ENCODE peak calls at places on chromosomes 13 and 19, in ten cellular contexts. O, Q, W, F, Z, I, D, S, L and G are unnamed samples.

GRCh38 chr13:25375727-25376358 is 4.1 kb downstream of the ATP8A2 start:
- DNase-seq in O (peak), Q (peak), W (no peak), F (peak), Z (peak), I (no peak), D (peak), S (peak), L (no peak), G (no peak)

GRCh38 chr13:78160793-78161192 is 242.2 kb upstream of the EDNRB start:
- DNase-seq in O (peak), Q (no peak), W (no peak), F (no peak), Z (no peak), I (no peak), D (peak), S (no peak), L (no peak), G (no peak)

GRCh38 chr13:100725472-100725871 is 50.9 kb upstream of the TMTC4 start:
- DNase-seq in O (no peak), Q (no peak), W (no peak), F (no peak), Z (no peak), I (no peak), D (no peak), S (no peak), L (no peak), G (no peak)

GRCh38 chr19:44212250-44212864 is at the start of gene ZNF227:
- DNase-seq in O (peak), Q (peak), W (peak), F (peak), Z (peak), I (peak), D (peak), S (peak), L (peak), G (peak)

GRCh38 chr13:60412909-60413616 is 16.0 kb downstream of the TDRD3 start:
- DNase-seq in O (no peak), Q (no peak), W (no peak), F (no peak), Z (no peak), I (no peak), D (no peak), S (no peak), L (no peak), G (no peak)

GRCh38 chr13:67369895-67370660 is 139.9 kb upstream of the PCDH9 start:
- DNase-seq in O (peak), Q (no peak), W (no peak), F (no peak), Z (no peak), I (peak), D (peak), S (no peak), L (no peak), G (no peak)

GRCh38 chr13:76730220-76730619 is 156.0 kb downstream of the KCTD12 start:
- DNase-seq in O (no peak), Q (no peak), W (no peak), F (no peak), Z (no peak), I (no peak), D (no peak), S (no peak), L (no peak), G (no peak)

GRCh38 chr13:40148742-40149141 is 493.3 kb downstream of the COG6 start:
- DNase-seq in O (no peak), Q (no peak), W (no peak), F (no peak), Z (no peak), I (no peak), D (no peak), S (no peak), L (no peak), G (no peak)

GRCh38 chr13:72141845-72142470 is 275.0 kb upstream of the DACH1 start:
- DNase-seq in O (peak), Q (no peak), W (no peak), F (no peak), Z (no peak), I (no peak), D (peak), S (no peak), L (no peak), G (no peak)

GRCh38 chr13:62906896-62907295 is 1491.2 kb upstream of the PCDH20 start:
- DNase-seq in O (no peak), Q (no peak), W (no peak), F (no peak), Z (no peak), I (no peak), D (no peak), S (no peak), L (no peak), G (no peak)

GRCh38 chr19:10230904-10231623 is at the start of gene S1PR2:
- DNase-seq in O (peak), Q (peak), W (no peak), F (peak), Z (peak), I (no peak), D (peak), S (peak), L (peak), G (peak)

GRCh38 chr13:44752184-44752583 is 176.1 kb upstream of the TSC22D1 start:
- DNase-seq in O (peak), Q (no peak), W (no peak), F (no peak), Z (no peak), I (no peak), D (no peak), S (no peak), L (no peak), G (no peak)

GRCh38 chr19:57302727-57303401 is 17.4 kb upstream of the ZNF543 start:
- DNase-seq in O (no peak), Q (no peak), W (no peak), F (no peak), Z (no peak), I (no peak), D (no peak), S (no peak), L (no peak), G (no peak)

GRCh38 chr13:33110713-33111413 is 94.6 kb downstream of the KL start:
- DNase-seq in O (peak), Q (no peak), W (no peak), F (peak), Z (no peak), I (no peak), D (no peak), S (no peak), L (no peak), G (peak)

GRCh38 chr19:53424968-53425597 is 6.7 kb upstream of the ZNF761 start:
- DNase-seq in O (peak), Q (peak), W (peak), F (peak), Z (peak), I (peak), D (peak), S (peak), L (peak), G (peak)

GRCh38 chr19:45471866-45472556 is 4.2 kb downstream of the FOSB start:
- DNase-seq in O (peak), Q (no peak), W (no peak), F (no peak), Z (no peak), I (no peak), D (no peak), S (no peak), L (no peak), G (no peak)

GRCh38 chr19:51602189-51602854 is 27.9 kb downstream of the SIGLEC5 start:
- DNase-seq in O (no peak), Q (no peak), W (peak), F (no peak), Z (no peak), I (no peak), D (no peak), S (no peak), L (no peak), G (no peak)

GRCh38 chr13:86892330-86892729 is 778.8 kb upstream of the SLITRK5 start:
- DNase-seq in O (peak), Q (no peak), W (no peak), F (no peak), Z (no peak), I (no peak), D (no peak), S (no peak), L (no peak), G (no peak)

GRCh38 chr13:82330499-82330898 is 1551.8 kb downstream of the SLITRK1 start:
- DNase-seq in O (peak), Q (no peak), W (no peak), F (no peak), Z (no peak), I (no peak), D (no peak), S (peak), L (no peak), G (no peak)

GRCh38 chr13:50389726-50390125 is 374.5 kb downstream of the KCNRG start:
- DNase-seq in O (no peak), Q (no peak), W (no peak), F (no peak), Z (no peak), I (no peak), D (no peak), S (no peak), L (no peak), G (no peak)

GRCh38 chr13:51488212-51488611 is 35.4 kb upstream of the INTS6 start:
- DNase-seq in O (no peak), Q (no peak), W (no peak), F (no peak), Z (no peak), I (no peak), D (no peak), S (no peak), L (no peak), G (no peak)

GRCh38 chr13:91346848-91347211 is 657 bp upstream of the MIR17HG start:
- DNase-seq in O (peak), Q (no peak), W (no peak), F (no peak), Z (peak), I (no peak), D (peak), S (peak), L (no peak), G (peak)

GRCh38 chr19:31269425-31270127 is 79.7 kb downstream of the TSHZ3 start:
- DNase-seq in O (no peak), Q (no peak), W (no peak), F (no peak), Z (no peak), I (no peak), D (no peak), S (no peak), L (no peak), G (peak)

GRCh38 chr19:10654610-10655456 is 687 bp downstream of the ILF3 start:
- DNase-seq in O (no peak), Q (peak), W (no peak), F (peak), Z (no peak), I (no peak), D (peak), S (peak), L (peak), G (peak)

GRCh38 chr13:68176486-68176885 is 946.4 kb upstream of the PCDH9 start:
- DNase-seq in O (peak), Q (no peak), W (no peak), F (no peak), Z (no peak), I (no peak), D (peak), S (peak), L (no peak), G (no peak)

GRCh38 chr19:12293771-12294307 is 844 bp downstream of the ZNF44 start:
- DNase-seq in O (peak), Q (peak), W (no peak), F (peak), Z (peak), I (no peak), D (peak), S (peak), L (peak), G (peak)

GRCh38 chr19:11339254-11340098 is at the start of gene RAB3D:
- DNase-seq in O (peak), Q (peak), W (peak), F (peak), Z (peak), I (no peak), D (peak), S (peak), L (peak), G (peak)

GRCh38 chr13:27510082-27510481 is 59.7 kb upstream of the MTIF3 start:
- DNase-seq in O (no peak), Q (no peak), W (no peak), F (no peak), Z (no peak), I (no peak), D (no peak), S (no peak), L (no peak), G (no peak)

GRCh38 chr13:113109151-113110047 is 3.8 kb downstream of the F7 start:
- DNase-seq in O (no peak), Q (peak), W (no peak), F (no peak), Z (no peak), I (no peak), D (no peak), S (no peak), L (peak), G (no peak)

GRCh38 chr13:91313103-91313502 is 34.4 kb upstream of the MIR17HG start:
- DNase-seq in O (peak), Q (no peak), W (no peak), F (no peak), Z (no peak), I (no peak), D (peak), S (peak), L (no peak), G (no peak)

GRCh38 chr13:95704510-95704909 is 27.6 kb downstream of the DNAJC3 start:
- DNase-seq in O (no peak), Q (no peak), W (no peak), F (no peak), Z (no peak), I (no peak), D (no peak), S (peak), L (no peak), G (no peak)

GRCh38 chr19:17266975-17267788 is at the start of gene BABAM1:
- DNase-seq in O (peak), Q (peak), W (peak), F (peak), Z (peak), I (peak), D (peak), S (peak), L (peak), G (peak)

GRCh38 chr19:17266026-17266425 is 1.2 kb upstream of the BABAM1 start:
- DNase-seq in O (no peak), Q (no peak), W (no peak), F (no peak), Z (no peak), I (no peak), D (no peak), S (no peak), L (no peak), G (no peak)

GRCh38 chr19:17264641-17264979 is at the start of gene USHBP1:
- DNase-seq in O (no peak), Q (no peak), W (no peak), F (no peak), Z (no peak), I (no peak), D (no peak), S (no peak), L (no peak), G (no peak)

GRCh38 chr19:17266589-17266974 is 661 bp upstream of the BABAM1 start:
- DNase-seq in O (no peak), Q (no peak), W (no peak), F (no peak), Z (no peak), I (no peak), D (no peak), S (no peak), L (no peak), G (no peak)

DNA sequence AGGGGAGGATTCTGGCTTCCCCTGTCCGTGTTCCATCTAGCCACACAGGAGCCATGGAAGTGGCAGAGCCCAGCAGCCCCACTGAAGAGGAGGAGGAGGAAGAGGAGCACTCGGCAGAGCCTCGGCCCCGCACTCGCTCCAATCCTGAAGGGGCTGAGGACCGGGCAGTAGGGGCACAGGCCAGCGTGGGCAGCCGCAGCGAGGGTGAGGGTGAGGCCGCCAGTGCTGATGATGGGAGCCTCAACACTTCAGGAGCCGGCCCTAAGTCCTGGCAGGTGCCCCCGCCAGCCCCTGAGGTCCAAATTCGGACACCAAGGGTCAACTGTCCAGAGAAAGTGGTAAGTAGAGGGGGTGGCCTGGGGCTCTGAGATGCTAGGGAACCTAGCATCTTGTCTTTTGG is 1.5 kb downstream of the BABAM1 start:
- DNase-seq in O (no peak), Q (no peak), W (no peak), F (no peak), Z (no peak), I (no peak), D (no peak), S (no peak), L (no peak), G (no peak)
- H3K4me3 ChIP-seq in O (no peak), Q (no peak), W (no peak), F (no peak), Z (no peak), I (no peak), D (no peak), S (no peak), L (no peak), G (no peak)

GRCh38 chr19:38264486-38265212 is at the start of gene SPINT2:
- DNase-seq in O (no peak), Q (no peak), W (no peak), F (no peak), Z (peak), I (no peak), D (no peak), S (no peak), L (peak), G (no peak)

GRCh38 chr19:38265213-38265861 is 964 bp downstream of the SPINT2 start:
- DNase-seq in O (no peak), Q (peak), W (no peak), F (no peak), Z (no peak), I (no peak), D (no peak), S (peak), L (no peak), G (no peak)

GRCh38 chr19:38262585-38263268 is 1.6 kb upstream of the SPINT2 start:
- DNase-seq in O (no peak), Q (peak), W (no peak), F (no peak), Z (no peak), I (no peak), D (no peak), S (no peak), L (no peak), G (no peak)

GRCh38 chr19:38266070-38266469 is 1.7 kb downstream of the SPINT2 start:
- DNase-seq in O (no peak), Q (no peak), W (no peak), F (no peak), Z (no peak), I (no peak), D (no peak), S (no peak), L (no peak), G (no peak)

GRCh38 chr19:38263696-38264485 is 482 bp upstream of the SPINT2 start:
- DNase-seq in O (peak), Q (peak), W (no peak), F (peak), Z (peak), I (no peak), D (peak), S (peak), L (peak), G (no peak)
- H3K4me3 ChIP-seq in O (peak), Q (peak), W (peak), F (peak), Z (peak), I (no peak), D (peak), S (peak), L (peak), G (no peak)

GRCh38 chr19:16363852-16364230 is 39.2 kb downstream of the KLF2 start:
- DNase-seq in O (no peak), Q (no peak), W (no peak), F (no peak), Z (no peak), I (no peak), D (no peak), S (no peak), L (no peak), G (no peak)

GRCh38 chr19:16366433-16367268 is 42.0 kb downstream of the KLF2 start:
- DNase-seq in O (no peak), Q (no peak), W (no peak), F (no peak), Z (no peak), I (no peak), D (peak), S (no peak), L (peak), G (no peak)

GRCh38 chr19:16366056-16366432 is 41.4 kb downstream of the KLF2 start:
- DNase-seq in O (no peak), Q (no peak), W (no peak), F (no peak), Z (no peak), I (no peak), D (no peak), S (no peak), L (peak), G (no peak)

GRCh38 chr19:16364231-16364865 is 39.7 kb downstream of the KLF2 start:
- DNase-seq in O (no peak), Q (no peak), W (no peak), F (no peak), Z (no peak), I (no peak), D (no peak), S (no peak), L (no peak), G (no peak)

GRCh38 chr19:16365300-16365996 is 40.8 kb downstream of the KLF2 start:
- DNase-seq in O (no peak), Q (no peak), W (no peak), F (no peak), Z (no peak), I (no peak), D (no peak), S (no peak), L (peak), G (no peak)
- H3K4me3 ChIP-seq in O (no peak), Q (no peak), W (no peak), F (no peak), Z (peak), I (no peak), D (no peak), S (no peak), L (no peak), G (no peak)

GRCh38 chr19:38545596-38545995 is 72.2 kb downstream of the MAP4K1 start:
- DNase-seq in O (no peak), Q (no peak), W (no peak), F (no peak), Z (no peak), I (no peak), D (no peak), S (no peak), L (no peak), G (no peak)

GRCh38 chr19:38544569-38545315 is 73.0 kb downstream of the MAP4K1 start:
- DNase-seq in O (no peak), Q (no peak), W (no peak), F (no peak), Z (no peak), I (peak), D (peak), S (no peak), L (no peak), G (no peak)

GRCh38 chr19:38542040-38542439 is 75.7 kb downstream of the MAP4K1 start:
- DNase-seq in O (no peak), Q (no peak), W (no peak), F (no peak), Z (no peak), I (no peak), D (no peak), S (no peak), L (no peak), G (no peak)

GRCh38 chr19:38543286-38543806 is 74.4 kb downstream of the MAP4K1 start:
- DNase-seq in O (no peak), Q (no peak), W (no peak), F (no peak), Z (no peak), I (no peak), D (no peak), S (no peak), L (no peak), G (no peak)

GRCh38 chr19:38543807-38544568 is 73.8 kb downstream of the MAP4K1 start:
- DNase-seq in O (peak), Q (peak), W (no peak), F (peak), Z (no peak), I (no peak), D (peak), S (peak), L (peak), G (peak)
- H3K4me3 ChIP-seq in O (no peak), Q (peak), W (no peak), F (no peak), Z (no peak), I (peak), D (peak), S (peak), L (no peak), G (peak)

GRCh38 chr19:41518141-41518540 is 57.8 kb upstream of the CEACAM21 start:
- DNase-seq in O (no peak), Q (no peak), W (no peak), F (no peak), Z (no peak), I (no peak), D (no peak), S (no peak), L (no peak), G (no peak)

GRCh38 chr19:41527079-41527478 is 48.9 kb upstream of the CEACAM21 start:
- DNase-seq in O (no peak), Q (no peak), W (no peak), F (no peak), Z (no peak), I (no peak), D (no peak), S (no peak), L (no peak), G (no peak)

GRCh38 chr19:41521860-41522555 is 54.0 kb upstream of the CEACAM21 start:
- DNase-seq in O (no peak), Q (no peak), W (no peak), F (no peak), Z (peak), I (no peak), D (no peak), S (no peak), L (peak), G (no peak)
- H3K4me3 ChIP-seq in O (no peak), Q (no peak), W (peak), F (peak), Z (peak), I (peak), D (no peak), S (peak), L (no peak), G (no peak)